ENCODE peak calls at places on chromosomes 13 and 19, in ten cellular contexts. One of them, this sample, is unnamed.

GRCh38 chr19:31450696-31451095 is 101.5 kb upstream of the TSHZ3 start:
- DNase-seq in HCT116: no peak
- DNase-seq in uterus: no peak
- DNase-seq in A549: no peak
- DNase-seq in transverse colon: no peak
- DNase-seq in prostate gland: no peak
- DNase-seq in gastrocnemius medialis: no peak
- DNase-seq in ovary: no peak
- DNase-seq in right lobe of liver: no peak
- DNase-seq in IMR-90: no peak
- DNase-seq in this sample: peak

GRCh38 chr19:46495789-46496099 is at the start of gene PNMA8B:
- DNase-seq in right lobe of liver: peak
- DNase-seq in transverse colon: no peak
- DNase-seq in HCT116: no peak
- DNase-seq in uterus: peak
- DNase-seq in gastrocnemius medialis: no peak
- DNase-seq in prostate gland: no peak
- DNase-seq in IMR-90: peak
- DNase-seq in A549: no peak
- DNase-seq in ovary: peak
- DNase-seq in this sample: no peak

GRCh38 chr13:33351324-33351723 is 65.8 kb upstream of the STARD13 start:
- DNase-seq in A549: peak
- DNase-seq in prostate gland: no peak
- DNase-seq in right lobe of liver: no peak
- DNase-seq in gastrocnemius medialis: no peak
- DNase-seq in IMR-90: peak
- DNase-seq in HCT116: peak
- DNase-seq in ovary: no peak
- DNase-seq in uterus: no peak
- DNase-seq in transverse colon: peak
- DNase-seq in this sample: no peak

GRCh38 chr13:94914829-94915228 is 202.5 kb upstream of the SOX21 start:
- DNase-seq in HCT116: no peak
- DNase-seq in ovary: no peak
- DNase-seq in uterus: no peak
- DNase-seq in gastrocnemius medialis: no peak
- DNase-seq in IMR-90: no peak
- DNase-seq in transverse colon: no peak
- DNase-seq in right lobe of liver: no peak
- DNase-seq in prostate gland: no peak
- DNase-seq in A549: no peak
- DNase-seq in this sample: no peak

GRCh38 chr19:42455621-42456081 is 12.9 kb upstream of the CXCL17 start:
- DNase-seq in ovary: no peak
- DNase-seq in HCT116: peak
- DNase-seq in A549: peak
- DNase-seq in gastrocnemius medialis: no peak
- DNase-seq in IMR-90: no peak
- DNase-seq in prostate gland: no peak
- DNase-seq in uterus: no peak
- DNase-seq in transverse colon: peak
- DNase-seq in right lobe of liver: no peak
- DNase-seq in this sample: no peak

GRCh38 chr13:72229067-72229466 is 362.1 kb upstream of the DACH1 start:
- DNase-seq in transverse colon: no peak
- DNase-seq in IMR-90: no peak
- DNase-seq in prostate gland: no peak
- DNase-seq in HCT116: no peak
- DNase-seq in A549: no peak
- DNase-seq in right lobe of liver: no peak
- DNase-seq in gastrocnemius medialis: no peak
- DNase-seq in ovary: no peak
- DNase-seq in uterus: no peak
- DNase-seq in this sample: no peak

GRCh38 chr19:42069619-42070293 is at the start of gene GRIK5:
- DNase-seq in uterus: no peak
- DNase-seq in IMR-90: no peak
- DNase-seq in transverse colon: no peak
- DNase-seq in prostate gland: no peak
- DNase-seq in ovary: no peak
- DNase-seq in HCT116: no peak
- DNase-seq in right lobe of liver: no peak
- DNase-seq in A549: no peak
- DNase-seq in gastrocnemius medialis: no peak
- DNase-seq in this sample: no peak

GRCh38 chr13:74511523-74511922 is 377.3 kb upstream of the KLF12 start:
- DNase-seq in right lobe of liver: no peak
- DNase-seq in ovary: no peak
- DNase-seq in A549: no peak
- DNase-seq in IMR-90: no peak
- DNase-seq in HCT116: no peak
- DNase-seq in transverse colon: no peak
- DNase-seq in prostate gland: no peak
- DNase-seq in gastrocnemius medialis: no peak
- DNase-seq in uterus: no peak
- DNase-seq in this sample: no peak

GRCh38 chr13:23656637-23657036 is 86.4 kb downstream of the TNFRSF19 start:
- DNase-seq in IMR-90: peak
- DNase-seq in uterus: no peak
- DNase-seq in ovary: no peak
- DNase-seq in prostate gland: no peak
- DNase-seq in A549: no peak
- DNase-seq in HCT116: no peak
- DNase-seq in right lobe of liver: no peak
- DNase-seq in gastrocnemius medialis: no peak
- DNase-seq in transverse colon: no peak
- DNase-seq in this sample: no peak

GRCh38 chr13:28268800-28269223 is 130.5 kb downstream of the PAN3 start:
- DNase-seq in A549: no peak
- DNase-seq in HCT116: no peak
- DNase-seq in ovary: no peak
- DNase-seq in prostate gland: no peak
- DNase-seq in right lobe of liver: no peak
- DNase-seq in uterus: no peak
- DNase-seq in IMR-90: no peak
- DNase-seq in gastrocnemius medialis: no peak
- DNase-seq in transverse colon: no peak
- DNase-seq in this sample: no peak

GRCh38 chr13:30664689-30665088 is 47.0 kb downstream of the USPL1 start:
- DNase-seq in gastrocnemius medialis: no peak
- DNase-seq in transverse colon: no peak
- DNase-seq in HCT116: no peak
- DNase-seq in IMR-90: no peak
- DNase-seq in right lobe of liver: no peak
- DNase-seq in uterus: no peak
- DNase-seq in ovary: no peak
- DNase-seq in prostate gland: no peak
- DNase-seq in A549: no peak
- DNase-seq in this sample: no peak

GRCh38 chr13:30654430-30654829 is 36.7 kb downstream of the USPL1 start:
- DNase-seq in right lobe of liver: no peak
- DNase-seq in IMR-90: no peak
- DNase-seq in A549: no peak
- DNase-seq in ovary: no peak
- DNase-seq in HCT116: no peak
- DNase-seq in uterus: no peak
- DNase-seq in transverse colon: no peak
- DNase-seq in prostate gland: no peak
- DNase-seq in gastrocnemius medialis: no peak
- DNase-seq in this sample: no peak

GRCh38 chr13:30656178-30656577 is 38.5 kb downstream of the USPL1 start:
- DNase-seq in transverse colon: no peak
- DNase-seq in uterus: no peak
- DNase-seq in gastrocnemius medialis: no peak
- DNase-seq in IMR-90: no peak
- DNase-seq in A549: no peak
- DNase-seq in prostate gland: no peak
- DNase-seq in right lobe of liver: no peak
- DNase-seq in ovary: no peak
- DNase-seq in HCT116: no peak
- DNase-seq in this sample: no peak

GRCh38 chr13:30660796-30661195 is 43.1 kb downstream of the USPL1 start:
- DNase-seq in A549: no peak
- DNase-seq in right lobe of liver: no peak
- DNase-seq in gastrocnemius medialis: no peak
- DNase-seq in IMR-90: no peak
- DNase-seq in uterus: no peak
- DNase-seq in transverse colon: no peak
- DNase-seq in prostate gland: no peak
- DNase-seq in HCT116: no peak
- DNase-seq in ovary: no peak
- DNase-seq in this sample: no peak

GRCh38 chr13:30659980-30660379 is 42.3 kb downstream of the USPL1 start:
- DNase-seq in right lobe of liver: no peak
- DNase-seq in ovary: no peak
- DNase-seq in A549: no peak
- DNase-seq in HCT116: no peak
- DNase-seq in transverse colon: no peak
- DNase-seq in gastrocnemius medialis: no peak
- DNase-seq in prostate gland: no peak
- DNase-seq in uterus: no peak
- DNase-seq in IMR-90: no peak
- DNase-seq in this sample: no peak
- TF ChIP-seq POLR2A in right lobe of liver: no peak
- TF ChIP-seq POLR2A in ovary: no peak
- TF ChIP-seq POLR2A in A549: no peak
- TF ChIP-seq POLR2A in HCT116: no peak
- TF ChIP-seq POLR2A in transverse colon: no peak
- TF ChIP-seq POLR2A in gastrocnemius medialis: no peak
- TF ChIP-seq POLR2A in prostate gland: no peak
- TF ChIP-seq POLR2A in uterus: no peak
- TF ChIP-seq POLR2A in IMR-90: no peak
- TF ChIP-seq POLR2A in this sample: no peak

DNA sequence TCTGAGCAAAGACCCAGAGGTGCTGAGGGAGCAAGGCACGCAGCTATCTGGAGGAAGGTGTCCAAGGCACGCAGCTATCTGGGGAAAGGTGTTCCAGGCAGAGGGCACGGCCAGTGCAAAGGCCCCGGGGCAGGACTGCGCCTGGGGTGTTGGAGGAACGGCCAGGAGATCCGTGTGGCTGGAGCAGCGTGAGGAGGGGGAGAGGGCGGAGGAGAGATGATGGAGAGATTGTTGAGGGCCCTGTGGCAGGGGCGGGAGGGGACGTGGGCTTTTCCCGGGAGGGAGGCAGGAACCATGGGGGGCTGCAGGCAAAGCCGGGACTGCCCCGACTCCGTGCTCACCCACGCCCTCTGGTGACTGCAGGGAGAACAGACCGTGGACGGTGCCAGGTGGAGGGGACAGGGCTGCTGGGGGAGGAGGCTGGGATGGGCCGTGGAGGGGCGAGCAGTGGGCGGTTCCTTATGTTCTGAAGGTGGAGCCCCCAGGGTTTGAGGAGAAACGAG is 13.3 kb upstream of the MISP start:
- DNase-seq in HCT116: no peak
- DNase-seq in gastrocnemius medialis: no peak
- DNase-seq in A549: peak
- DNase-seq in IMR-90: peak
- DNase-seq in ovary: peak
- DNase-seq in prostate gland: no peak
- DNase-seq in transverse colon: peak
- DNase-seq in uterus: peak
- DNase-seq in right lobe of liver: no peak
- DNase-seq in this sample: no peak
- TF ChIP-seq CTCF in HCT116: peak
- TF ChIP-seq CTCF in gastrocnemius medialis: peak
- TF ChIP-seq CTCF in A549: peak
- TF ChIP-seq CTCF in IMR-90: peak
- TF ChIP-seq CTCF in ovary: no peak
- TF ChIP-seq CTCF in prostate gland: no peak
- TF ChIP-seq CTCF in transverse colon: peak
- TF ChIP-seq CTCF in uterus: peak
- TF ChIP-seq CTCF in right lobe of liver: peak
- TF ChIP-seq CTCF in this sample: peak

DNA sequence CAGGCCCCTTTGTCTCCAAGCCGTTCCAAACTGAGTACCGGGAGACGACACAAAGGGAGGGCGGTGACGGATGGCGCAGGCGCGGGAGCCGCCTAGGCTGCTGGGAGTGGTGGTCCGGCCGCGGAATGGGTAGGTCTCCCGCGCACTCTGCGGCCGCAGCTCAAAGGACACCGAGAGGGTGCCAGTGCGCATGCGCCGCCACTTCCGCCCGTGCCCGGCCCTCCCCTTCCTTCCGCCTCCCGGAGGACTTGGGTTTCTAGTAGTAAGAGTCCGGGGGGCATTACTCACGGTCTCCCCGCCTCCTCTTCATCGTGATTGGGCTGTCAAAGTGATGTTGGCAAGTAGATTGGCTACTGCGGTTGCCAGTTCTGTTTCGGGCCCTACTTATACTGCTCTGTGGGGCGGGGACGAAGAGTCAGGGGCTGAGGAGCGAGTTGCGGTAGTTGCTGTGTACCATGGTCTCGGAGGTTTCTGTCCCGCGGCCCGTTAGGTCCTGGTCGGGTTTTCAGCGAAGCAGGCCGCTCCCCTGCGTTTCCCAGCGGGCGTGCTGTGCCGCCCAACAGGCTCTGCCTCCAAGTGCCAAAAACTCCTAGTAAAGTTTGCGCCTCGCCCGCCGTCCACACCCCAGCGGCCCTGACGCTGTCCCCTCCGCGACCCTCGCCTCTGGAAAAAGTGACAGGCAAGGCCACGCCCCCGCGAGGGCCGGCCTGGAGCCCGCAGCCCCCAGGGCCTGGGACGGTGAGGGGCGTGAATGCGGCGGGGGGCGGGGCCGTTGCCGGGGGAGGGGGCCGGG is 455 bp upstream of the ING1 start:
- DNase-seq in gastrocnemius medialis: peak
- DNase-seq in IMR-90: peak
- DNase-seq in A549: peak
- DNase-seq in prostate gland: peak
- DNase-seq in right lobe of liver: peak
- DNase-seq in HCT116: peak
- DNase-seq in uterus: peak
- DNase-seq in transverse colon: peak
- DNase-seq in ovary: peak
- DNase-seq in this sample: peak
- TF ChIP-seq POLR2A in gastrocnemius medialis: peak
- TF ChIP-seq POLR2A in IMR-90: peak
- TF ChIP-seq POLR2A in A549: peak
- TF ChIP-seq POLR2A in prostate gland: peak
- TF ChIP-seq POLR2A in right lobe of liver: peak
- TF ChIP-seq POLR2A in HCT116: peak
- TF ChIP-seq POLR2A in uterus: peak
- TF ChIP-seq POLR2A in transverse colon: peak
- TF ChIP-seq POLR2A in ovary: peak
- TF ChIP-seq POLR2A in this sample: peak

DNA sequence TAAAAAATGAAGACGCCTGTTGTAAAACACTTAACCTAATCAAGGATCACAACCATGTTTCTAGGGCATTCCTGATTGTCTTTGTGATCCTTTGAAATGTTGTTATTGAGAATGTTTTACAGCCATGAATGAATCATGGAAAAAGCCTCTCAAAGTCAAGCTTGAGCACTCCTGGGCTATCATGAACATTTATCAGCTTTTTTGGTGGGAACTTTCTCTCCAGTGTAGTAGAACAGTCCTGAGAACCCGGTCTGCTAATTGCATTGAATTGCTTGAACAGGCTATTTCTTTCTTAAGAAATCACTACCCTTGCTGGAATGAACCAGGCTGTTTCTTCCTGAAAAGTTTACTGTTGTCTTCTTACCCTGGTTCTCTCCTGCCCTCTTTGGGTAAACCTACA is 516.5 kb downstream of the FGF9 start:
- DNase-seq in transverse colon: no peak
- DNase-seq in IMR-90: peak
- DNase-seq in gastrocnemius medialis: no peak
- DNase-seq in right lobe of liver: no peak
- DNase-seq in HCT116: no peak
- DNase-seq in prostate gland: no peak
- DNase-seq in uterus: no peak
- DNase-seq in A549: no peak
- DNase-seq in ovary: no peak
- DNase-seq in this sample: peak
- TF ChIP-seq CTCF in transverse colon: no peak
- TF ChIP-seq CTCF in IMR-90: peak
- TF ChIP-seq CTCF in gastrocnemius medialis: no peak
- TF ChIP-seq CTCF in right lobe of liver: no peak
- TF ChIP-seq CTCF in HCT116: no peak
- TF ChIP-seq CTCF in prostate gland: no peak
- TF ChIP-seq CTCF in uterus: no peak
- TF ChIP-seq CTCF in A549: no peak
- TF ChIP-seq CTCF in ovary: no peak
- TF ChIP-seq CTCF in this sample: no peak

This sample was measured in esophagus muscularis mucosa.